ENCODE peak calls at places on chromosome 7, in four cellular contexts. One of them, this sample, is unnamed.

GRCh38 chr7:116708248-116708647 is 36.3 kb downstream of the MET start:
- DNase-seq in coronary artery: no peak
- DNase-seq in Panc1: no peak
- DNase-seq in A673: no peak
- DNase-seq in this sample: no peak

GRCh38 chr7:100545636-100546128 is 6.7 kb downstream of the AGFG2 start:
- DNase-seq in A673: peak; percentile 50
- DNase-seq in Panc1: peak; percentile 88
- DNase-seq in coronary artery: peak; percentile 86
- DNase-seq in this sample: peak; percentile 52

GRCh38 chr7:23380961-23381360 is 81.8 kb downstream of the MALSU1 start:
- DNase-seq in A673: no peak
- DNase-seq in coronary artery: no peak
- DNase-seq in Panc1: no peak
- DNase-seq in this sample: no peak

GRCh38 chr7:1403844-1404404 is 55.3 kb downstream of the MICALL2 start:
- DNase-seq in A673: peak; percentile 90
- DNase-seq in Panc1: no peak
- DNase-seq in coronary artery: no peak
- DNase-seq in this sample: no peak

GRCh38 chr7:34850681-34851080 is 186.6 kb downstream of the DPY19L1 start:
- DNase-seq in coronary artery: no peak
- DNase-seq in Panc1: no peak
- DNase-seq in A673: no peak
- DNase-seq in this sample: no peak

GRCh38 chr7:50069613-50070012 is 23.4 kb downstream of the ZPBP start:
- DNase-seq in coronary artery: no peak
- DNase-seq in A673: no peak
- DNase-seq in Panc1: no peak
- DNase-seq in this sample: no peak

GRCh38 chr7:92813390-92814024 is 22.9 kb downstream of the CDK6 start:
- DNase-seq in A673: no peak
- DNase-seq in Panc1: no peak
- DNase-seq in coronary artery: no peak
- DNase-seq in this sample: no peak

GRCh38 chr7:51158742-51159441 is 157.7 kb downstream of the COBL start:
- DNase-seq in A673: no peak
- DNase-seq in coronary artery: no peak
- DNase-seq in Panc1: no peak
- DNase-seq in this sample: no peak

GRCh38 chr7:30179016-30179436 is 44.2 kb downstream of the MTURN start:
- DNase-seq in A673: no peak
- DNase-seq in coronary artery: no peak
- DNase-seq in Panc1: no peak
- DNase-seq in this sample: no peak

GRCh38 chr7:80729586-80730320 is 91.3 kb downstream of the CD36 start:
- DNase-seq in Panc1: no peak
- DNase-seq in coronary artery: no peak
- DNase-seq in A673: no peak
- DNase-seq in this sample: no peak

GRCh38 chr7:7327423-7327822 is 145.1 kb downstream of the C1GALT1 start:
- DNase-seq in coronary artery: no peak
- DNase-seq in Panc1: no peak
- DNase-seq in A673: no peak
- DNase-seq in this sample: no peak

GRCh38 chr7:10034843-10035556 is 938.7 kb upstream of the PHF14 start:
- DNase-seq in coronary artery: no peak
- DNase-seq in Panc1: no peak
- DNase-seq in A673: no peak
- DNase-seq in this sample: no peak

GRCh38 chr7:88922944-88923343 is 127.4 kb upstream of the TEX47 start:
- DNase-seq in coronary artery: no peak
- DNase-seq in A673: no peak
- DNase-seq in Panc1: no peak
- DNase-seq in this sample: no peak

GRCh38 chr7:143299840-143300239 is 11.7 kb downstream of the CASP2 start:
- DNase-seq in coronary artery: no peak
- DNase-seq in A673: peak; percentile 47
- DNase-seq in Panc1: no peak
- DNase-seq in this sample: no peak

GRCh38 chr7:77328669-77329068 is 87.5 kb downstream of the GSAP start:
- DNase-seq in A673: no peak
- DNase-seq in coronary artery: no peak
- DNase-seq in Panc1: no peak
- DNase-seq in this sample: no peak

GRCh38 chr7:26549281-26549943 is 257.8 kb downstream of the SNX10 start:
- DNase-seq in A673: no peak
- DNase-seq in Panc1: no peak
- DNase-seq in coronary artery: no peak
- DNase-seq in this sample: no peak

GRCh38 chr7:121372376-121373024 is 23.6 kb downstream of the FAM3C start:
- DNase-seq in A673: peak; percentile 81
- DNase-seq in Panc1: no peak
- DNase-seq in coronary artery: no peak
- DNase-seq in this sample: no peak

GRCh38 chr7:102063736-102064135 is 222.9 kb upstream of the SH2B2 start:
- DNase-seq in A673: no peak
- DNase-seq in Panc1: no peak
- DNase-seq in coronary artery: no peak
- DNase-seq in this sample: no peak

GRCh38 chr7:158109364-158110033 is 478.1 kb downstream of the PTPRN2 start:
- DNase-seq in Panc1: no peak
- DNase-seq in A673: no peak
- DNase-seq in coronary artery: no peak
- DNase-seq in this sample: no peak

GRCh38 chr7:142063551-142064442 is 47.7 kb upstream of the MGAM2 start:
- DNase-seq in A673: no peak
- DNase-seq in Panc1: no peak
- DNase-seq in coronary artery: no peak
- DNase-seq in this sample: no peak

GRCh38 chr7:16078076-16078952 is 343.0 kb downstream of the CRPPA start:
- DNase-seq in A673: peak; percentile 70
- DNase-seq in Panc1: peak; percentile 57
- DNase-seq in coronary artery: no peak
- DNase-seq in this sample: peak; percentile 25

GRCh38 chr7:108071551-108071950 is 58.6 kb downstream of the LAMB4 start:
- DNase-seq in Panc1: no peak
- DNase-seq in coronary artery: no peak
- DNase-seq in A673: no peak
- DNase-seq in this sample: no peak

GRCh38 chr7:5423844-5424688 is 432 bp upstream of the TNRC18 start:
- DNase-seq in Panc1: peak; percentile 95
- DNase-seq in A673: peak; percentile 99
- DNase-seq in coronary artery: peak; percentile 98
- DNase-seq in this sample: peak; percentile 93

GRCh38 chr7:141386881-141387280 is 164.3 kb upstream of the AGK start:
- DNase-seq in coronary artery: no peak
- DNase-seq in Panc1: no peak
- DNase-seq in A673: no peak
- DNase-seq in this sample: no peak

GRCh38 chr7:116348356-116348755 is 138.0 kb downstream of the TES start:
- DNase-seq in coronary artery: no peak
- DNase-seq in Panc1: no peak
- DNase-seq in A673: no peak
- DNase-seq in this sample: no peak

GRCh38 chr7:44673324-44673723 is 66.9 kb downstream of the OGDH start:
- DNase-seq in Panc1: no peak
- DNase-seq in coronary artery: no peak
- DNase-seq in A673: no peak
- DNase-seq in this sample: no peak

GRCh38 chr7:44673771-44674170 is 67.3 kb downstream of the OGDH start:
- DNase-seq in A673: no peak
- DNase-seq in Panc1: no peak
- DNase-seq in coronary artery: no peak
- DNase-seq in this sample: no peak

GRCh38 chr7:44676776-44677175 is 70.3 kb downstream of the OGDH start:
- DNase-seq in Panc1: no peak
- DNase-seq in A673: no peak
- DNase-seq in coronary artery: no peak
- DNase-seq in this sample: no peak

GRCh38 chr7:44671069-44671468 is 64.6 kb downstream of the OGDH start:
- DNase-seq in Panc1: no peak
- DNase-seq in coronary artery: no peak
- DNase-seq in A673: no peak
- DNase-seq in this sample: no peak

GRCh38 chr7:44674381-44674780 is 68.0 kb downstream of the OGDH start:
- DNase-seq in coronary artery: no peak
- DNase-seq in A673: no peak
- DNase-seq in Panc1: no peak
- DNase-seq in this sample: no peak
- H3K4me3 ChIP-seq in coronary artery: no peak overlapping the region
- H3K4me3 ChIP-seq in A673: no peak overlapping the region
- H3K4me3 ChIP-seq in Panc1: no peak overlapping the region
- H3K4me3 ChIP-seq in this sample: no peak overlapping the region

DNA sequence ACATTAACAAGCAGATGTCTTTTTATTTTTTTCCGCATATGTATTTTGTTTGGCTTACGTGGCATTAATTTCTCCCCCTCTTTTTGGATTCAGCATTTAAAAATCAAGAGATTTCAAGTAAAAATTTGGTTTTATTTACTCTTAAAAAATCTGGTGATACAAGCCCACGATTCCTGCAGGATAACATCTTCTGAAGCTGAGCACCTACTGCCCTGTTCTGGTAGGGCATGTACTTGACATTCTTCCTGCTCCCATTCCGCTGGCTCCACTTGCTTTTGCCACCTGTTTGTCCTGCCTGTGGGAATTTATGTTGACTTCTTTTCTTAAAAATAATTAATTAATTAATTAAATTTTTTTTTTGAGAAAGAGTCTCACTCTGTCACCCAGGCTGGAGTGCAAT is 105.2 kb upstream of the SLC25A13 start:
- DNase-seq in Panc1: no peak
- DNase-seq in A673: no peak
- DNase-seq in coronary artery: no peak
- DNase-seq in this sample: no peak
- H3K4me3 ChIP-seq in Panc1: no peak overlapping the region
- H3K4me3 ChIP-seq in A673: no peak overlapping the region
- H3K4me3 ChIP-seq in coronary artery: no peak overlapping the region
- H3K4me3 ChIP-seq in this sample: no peak overlapping the region

GRCh38 chr7:130273863-130274262 is 7.2 kb downstream of the CPA2 start:
- DNase-seq in Panc1: no peak
- DNase-seq in A673: no peak
- DNase-seq in coronary artery: no peak
- DNase-seq in this sample: no peak
- H3K4me3 ChIP-seq in Panc1: no peak overlapping the region
- H3K4me3 ChIP-seq in A673: no peak overlapping the region
- H3K4me3 ChIP-seq in coronary artery: peak overlapping the region; percentile 60
- H3K4me3 ChIP-seq in this sample: no peak overlapping the region

GRCh38 chr7:134959810-134960209 is 26.5 kb upstream of the AGBL3 start:
- DNase-seq in coronary artery: no peak
- DNase-seq in A673: no peak
- DNase-seq in Panc1: no peak
- DNase-seq in this sample: no peak

GRCh38 chr7:134962270-134962669 is 24.0 kb upstream of the AGBL3 start:
- DNase-seq in A673: peak; percentile 22
- DNase-seq in coronary artery: no peak
- DNase-seq in Panc1: no peak
- DNase-seq in this sample: no peak

GRCh38 chr7:134966691-134967090 is 19.6 kb upstream of the AGBL3 start:
- DNase-seq in A673: no peak
- DNase-seq in coronary artery: no peak
- DNase-seq in Panc1: no peak
- DNase-seq in this sample: no peak

DNA sequence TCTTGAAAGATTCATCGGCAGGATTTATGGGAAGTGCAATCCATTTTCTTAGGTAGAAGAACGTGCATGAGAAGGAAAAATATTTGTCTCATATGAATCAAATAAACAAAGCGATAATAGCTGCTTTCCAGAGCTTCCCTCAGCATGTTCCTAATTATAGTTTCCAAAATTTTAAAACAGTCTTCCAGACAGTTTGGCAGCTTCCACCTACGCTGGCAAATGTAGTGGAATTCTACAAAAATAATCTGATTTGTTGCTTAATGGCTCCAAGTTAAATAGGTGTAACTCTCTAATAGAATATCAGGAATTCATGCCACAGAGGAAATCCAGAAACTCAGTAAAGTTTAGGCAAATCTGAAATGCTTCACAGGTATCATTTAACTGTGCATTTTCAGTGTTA is 23.3 kb upstream of the AGBL3 start:
- DNase-seq in A673: no peak
- DNase-seq in Panc1: no peak
- DNase-seq in coronary artery: no peak
- DNase-seq in this sample: no peak
- H3K4me3 ChIP-seq in A673: no peak overlapping the region
- H3K4me3 ChIP-seq in Panc1: no peak overlapping the region
- H3K4me3 ChIP-seq in coronary artery: no peak overlapping the region
- H3K4me3 ChIP-seq in this sample: no peak overlapping the region

GRCh38 chr7:128790297-128791037 is 1.3 kb upstream of the CCDC136 start:
- DNase-seq in Panc1: no peak
- DNase-seq in coronary artery: no peak
- DNase-seq in A673: no peak
- DNase-seq in this sample: no peak
- H3K4me3 ChIP-seq in Panc1: peak overlapping the region; percentile 63
- H3K4me3 ChIP-seq in coronary artery: peak overlapping the region; percentile 79
- H3K4me3 ChIP-seq in A673: peak overlapping the region; percentile 77
- H3K4me3 ChIP-seq in this sample: peak overlapping the region; percentile 68

DNA sequence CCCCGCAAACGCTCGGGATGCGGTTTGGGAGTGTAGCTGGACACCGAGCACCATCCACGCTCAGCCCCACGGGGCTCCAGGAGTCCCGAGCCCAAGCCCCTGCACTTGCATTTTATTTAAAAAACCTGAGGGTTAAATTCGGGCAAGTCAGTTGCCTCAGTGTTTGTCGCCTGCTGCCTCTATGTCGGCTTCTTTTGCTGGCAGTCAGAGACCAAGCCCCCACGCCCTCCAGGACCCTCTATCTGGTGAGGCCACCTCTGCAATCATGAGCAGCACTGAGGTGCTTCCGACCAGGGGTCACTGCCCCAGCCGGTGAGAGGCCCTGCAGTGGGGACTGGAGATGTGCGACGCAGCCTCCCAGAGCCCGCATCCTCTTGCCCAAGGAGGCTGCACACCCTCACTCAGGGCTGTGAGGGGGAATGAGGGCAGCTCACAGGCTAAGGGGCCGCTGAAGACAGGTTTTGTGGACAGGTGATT is 13.3 kb upstream of the ZNF273 start:
- DNase-seq in coronary artery: peak; percentile 70
- DNase-seq in Panc1: no peak
- DNase-seq in A673: no peak
- DNase-seq in this sample: no peak
- H3K4me3 ChIP-seq in coronary artery: peak overlapping the region; percentile 70
- H3K4me3 ChIP-seq in Panc1: no peak overlapping the region
- H3K4me3 ChIP-seq in A673: no peak overlapping the region
- H3K4me3 ChIP-seq in this sample: peak overlapping the region; percentile 65

GRCh38 chr7:157008206-157009169 is 2.0 kb downstream of the MNX1 start:
- DNase-seq in coronary artery: no peak
- DNase-seq in A673: no peak
- DNase-seq in Panc1: no peak
- DNase-seq in this sample: no peak

GRCh38 chr7:157007470-157008066 is 2.9 kb downstream of the MNX1 start:
- DNase-seq in Panc1: no peak
- DNase-seq in coronary artery: no peak
- DNase-seq in A673: no peak
- DNase-seq in this sample: no peak

GRCh38 chr7:157010588-157011332 is at the start of gene MNX1:
- DNase-seq in Panc1: no peak
- DNase-seq in coronary artery: no peak
- DNase-seq in A673: peak; percentile 72
- DNase-seq in this sample: no peak

GRCh38 chr7:157009778-157010587 is 480 bp downstream of the MNX1 start:
- DNase-seq in A673: no peak
- DNase-seq in coronary artery: no peak
- DNase-seq in Panc1: no peak
- DNase-seq in this sample: no peak

GRCh38 chr7:157009170-157009777 is 1.2 kb downstream of the MNX1 start:
- DNase-seq in Panc1: no peak
- DNase-seq in A673: no peak
- DNase-seq in coronary artery: no peak
- DNase-seq in this sample: no peak
- H3K4me3 ChIP-seq in Panc1: peak overlapping the region; percentile 39
- H3K4me3 ChIP-seq in A673: peak overlapping the region; percentile 24
- H3K4me3 ChIP-seq in coronary artery: peak overlapping the region; percentile 68
- H3K4me3 ChIP-seq in this sample: peak overlapping the region; percentile 52